ENCODE peak calls at places on chromosomes 12 and 14, in ten cellular contexts. W is SK-N-DZ; D is HFFc6; K is GM23248; M is effector CD4-positive, alpha-beta T cell; R is HEK293T; B is ELR; A is activated CD4-positive, CD25-positive, alpha-beta regulatory T cell; I is H9; E is coronary artery. N is an unnamed sample.

GRCh38 chr12:93229494-93230310 is 148.0 kb upstream of the NUDT4 start:
- DNase-seq in W (peak; percentile 93), D (peak; percentile 96), K (peak; percentile 92), M (no peak), R (no peak), B (peak; percentile 97), A (no peak), I (no peak), E (no peak), N (peak; percentile 94)

GRCh38 chr12:131863711-131864396 is 30.6 kb upstream of the ULK1 start:
- DNase-seq in W (peak; percentile 91), D (no peak), K (no peak), M (no peak), R (no peak), B (no peak), A (no peak), I (peak; percentile 52), E (no peak), N (no peak)

GRCh38 chr12:76449572-76449971 is 101.4 kb upstream of the BBS10 start:
- DNase-seq in W (no peak), D (peak; percentile 32), K (peak; percentile 77), M (no peak), R (no peak), B (peak; percentile 78), A (no peak), I (no peak), E (no peak), N (peak; percentile 65)

GRCh38 chr12:131783915-131784541 is 44.2 kb upstream of the MMP17 start:
- DNase-seq in W (no peak), D (peak; percentile 85), K (peak; percentile 96), M (no peak), R (no peak), B (peak; percentile 90), A (no peak), I (peak; percentile 72), E (no peak), N (peak; percentile 95)

GRCh38 chr14:100476012-100476822 is 111.0 kb downstream of the BEGAIN start:
- DNase-seq in W (no peak), D (peak; percentile 98), K (peak; percentile 95), M (no peak), R (peak; percentile 61), B (peak; percentile 94), A (no peak), I (no peak), E (no peak), N (peak; percentile 99)

GRCh38 chr14:74324945-74325361 is 22.2 kb upstream of the ABCD4 start:
- DNase-seq in W (peak; percentile 38), D (peak; percentile 10), K (peak; percentile 63), M (no peak), R (peak; percentile 65), B (peak; percentile 61), A (no peak), I (peak; percentile 43), E (no peak), N (peak; percentile 36)

GRCh38 chr12:2970744-2971143 is 11.5 kb downstream of the TEAD4 start:
- DNase-seq in W (peak; percentile 39), D (no peak), K (peak; percentile 28), M (no peak), R (no peak), B (no peak), A (no peak), I (no peak), E (no peak), N (no peak)

GRCh38 chr12:120206228-120206627 is 5.3 kb upstream of the RPLP0 start:
- DNase-seq in W (no peak), D (no peak), K (no peak), M (no peak), R (no peak), B (no peak), A (no peak), I (no peak), E (no peak), N (no peak)

GRCh38 chr12:108642269-108642870 is 8.7 kb upstream of the SELPLG start:
- DNase-seq in W (no peak), D (no peak), K (no peak), M (no peak), R (no peak), B (no peak), A (no peak), I (no peak), E (no peak), N (no peak)

GRCh38 chr12:91744613-91745012 is 401.0 kb downstream of the BTG1 start:
- DNase-seq in W (no peak), D (no peak), K (no peak), M (no peak), R (no peak), B (no peak), A (no peak), I (no peak), E (no peak), N (no peak)

GRCh38 chr14:102200690-102201368 is 61.1 kb downstream of the WDR20 start:
- DNase-seq in W (no peak), D (no peak), K (no peak), M (no peak), R (no peak), B (no peak), A (no peak), I (no peak), E (no peak), N (no peak)

GRCh38 chr12:109246221-109246620 is 62.9 kb downstream of the FOXN4 start:
- DNase-seq in W (no peak), D (no peak), K (no peak), M (no peak), R (no peak), B (no peak), A (no peak), I (no peak), E (no peak), N (no peak)

GRCh38 chr12:131075611-131076010 is 121.9 kb downstream of the ADGRD1 start:
- DNase-seq in W (no peak), D (no peak), K (no peak), M (no peak), R (no peak), B (no peak), A (no peak), I (peak; percentile 17), E (peak; percentile 60), N (no peak)

GRCh38 chr14:102182190-102182589 is 42.5 kb downstream of the WDR20 start:
- DNase-seq in W (no peak), D (peak; percentile 65), K (peak; percentile 89), M (no peak), R (no peak), B (peak; percentile 91), A (no peak), I (no peak), E (no peak), N (peak; percentile 71)

GRCh38 chr14:90400904-90401561 is 4.2 kb downstream of the CALM1 start:
- DNase-seq in W (no peak), D (no peak), K (no peak), M (no peak), R (no peak), B (no peak), A (no peak), I (no peak), E (no peak), N (no peak)

GRCh38 chr12:72271741-72272661 is at the start of gene TRHDE:
- DNase-seq in W (peak; percentile 74), D (peak; percentile 54), K (peak; percentile 58), M (no peak), R (peak; percentile 67), B (peak; percentile 71), A (no peak), I (peak; percentile 78), E (peak; percentile 72), N (no peak)

GRCh38 chr12:120428597-120429206 is 9.2 kb upstream of the COX6A1 start:
- DNase-seq in W (no peak), D (no peak), K (no peak), M (no peak), R (no peak), B (no peak), A (no peak), I (no peak), E (no peak), N (no peak)

GRCh38 chr12:40300490-40300889 is 75.7 kb downstream of the LRRK2 start:
- DNase-seq in W (no peak), D (no peak), K (peak; percentile 47), M (no peak), R (no peak), B (peak; percentile 17), A (no peak), I (no peak), E (no peak), N (no peak)

GRCh38 chr12:100141666-100141997 is 1.0 kb downstream of the BLTP3B start:
- DNase-seq in W (no peak), D (peak; percentile 86), K (peak; percentile 95), M (no peak), R (no peak), B (peak; percentile 91), A (no peak), I (no peak), E (no peak), N (peak; percentile 88)

GRCh38 chr14:75985618-75986438 is at the start of gene IFT43:
- DNase-seq in W (peak; percentile 55), D (peak; percentile 66), K (peak; percentile 93), M (peak; percentile 92), R (peak; percentile 80), B (peak; percentile 80), A (peak; percentile 76), I (peak; percentile 84), E (peak; percentile 94), N (peak; percentile 81)